ENCODE peak calls at places on chromosome 18, in seven cellular contexts. Z is astrocyte, N is spleen, H is left ventricle myocardium inferior, G is fibroblast of lung, M is Peyer's patch, W is upper lobe of right lung. E is an unnamed sample.

GRCh38 chr18:22913861-22914260 is 19.3 kb upstream of the RBBP8 start:
- DNase-seq in N (no peak), H (no peak), M (peak; percentile 72), Z (no peak), G (no peak), W (peak; percentile 66), E (no peak)

GRCh38 chr18:66571845-66572244 is 32.0 kb downstream of the CDH19 start:
- DNase-seq in H (no peak), Z (no peak), M (no peak), W (no peak), G (no peak), N (no peak), E (no peak)

GRCh38 chr18:77651441-77651840 is 401.8 kb downstream of the GALR1 start:
- DNase-seq in N (no peak), G (no peak), Z (no peak), M (no peak), H (no peak), W (no peak), E (no peak)

GRCh38 chr18:77198663-77199062 is 51.0 kb upstream of the GALR1 start:
- DNase-seq in Z (no peak), G (no peak), H (no peak), N (no peak), W (no peak), M (no peak), E (no peak)

GRCh38 chr18:72160504-72161445 is 383.4 kb downstream of the CBLN2 start:
- DNase-seq in N (no peak), M (no peak), H (no peak), Z (no peak), W (no peak), G (no peak), E (no peak)

GRCh38 chr18:2914185-2914584 is 67.4 kb downstream of the EMILIN2 start:
- DNase-seq in W (no peak), G (no peak), M (peak; percentile 41), N (no peak), H (peak; percentile 66), Z (no peak), E (no peak)

GRCh38 chr18:34697891-34698290 is 12.2 kb upstream of the DTNA start:
- DNase-seq in N (no peak), W (no peak), Z (peak; percentile 51), M (no peak), G (peak; percentile 63), H (no peak), E (no peak)

GRCh38 chr18:75475228-75475627 is 47.7 kb upstream of the SMIM21 start:
- DNase-seq in W (no peak), N (no peak), Z (peak; percentile 83), M (no peak), H (no peak), G (peak; percentile 87), E (no peak)

GRCh38 chr18:70313640-70314039 is 24.8 kb downstream of the SOCS6 start:
- DNase-seq in Z (no peak), N (no peak), G (no peak), W (no peak), M (no peak), H (no peak), E (no peak)

GRCh38 chr18:24089059-24089458 is 49.8 kb upstream of the CABYR start:
- DNase-seq in Z (no peak), W (no peak), N (no peak), M (no peak), H (no peak), G (no peak), E (no peak)

GRCh38 chr18:74303936-74304335 is 11.7 kb upstream of the C18orf63 start:
- DNase-seq in Z (peak; percentile 70), W (no peak), H (no peak), M (no peak), N (no peak), G (peak; percentile 76), E (no peak)

GRCh38 chr18:63676526-63676925 is 14.8 kb upstream of the SERPINB3 start:
- DNase-seq in H (no peak), Z (no peak), G (no peak), M (no peak), N (no peak), W (no peak), E (no peak)

GRCh38 chr18:78982186-78982585 is 2.6 kb downstream of the SALL3 start:
- DNase-seq in N (no peak), H (no peak), W (no peak), M (no peak), G (peak; percentile 52), Z (no peak), E (no peak)
- H3K27me3 ChIP-seq in N (peaks cover 94% of the 10 kb centered on the region), H (peaks cover 96% of the 10 kb centered on the region), W (peaks cover 91% of the 10 kb centered on the region), M (peaks cover 43% of the 10 kb centered on the region), G (peaks cover 31% of the 10 kb centered on the region), Z (peaks cover 46% of the 10 kb centered on the region), E (peaks cover 78% of the 10 kb centered on the region)

GRCh38 chr18:9017900-9018217 is 84.6 kb upstream of the NDUFV2 start:
- DNase-seq in G (peak; percentile 79), W (no peak), Z (peak; percentile 70), M (no peak), N (no peak), H (no peak), E (no peak)

GRCh38 chr18:9019135-9019534 is 83.4 kb upstream of the NDUFV2 start:
- DNase-seq in W (no peak), M (no peak), H (no peak), N (no peak), Z (no peak), G (no peak), E (no peak)

GRCh38 chr18:9015689-9016088 is 86.8 kb upstream of the NDUFV2 start:
- DNase-seq in Z (no peak), M (no peak), W (no peak), N (no peak), G (no peak), H (no peak), E (no peak)

GRCh38 chr18:9016819-9017169 is 85.7 kb upstream of the NDUFV2 start:
- DNase-seq in G (no peak), N (no peak), M (no peak), W (no peak), H (no peak), Z (no peak), E (no peak)

GRCh38 chr18:9017170-9017899 is 85.2 kb upstream of the NDUFV2 start:
- DNase-seq in N (peak; percentile 77), G (peak; percentile 96), M (peak; percentile 75), H (peak; percentile 73), W (peak; percentile 68), Z (peak; percentile 92), E (peak; percentile 32)
- TF ChIP-seq CTCF in N (no peak), G (no peak), M (no peak), H (no peak), W (no peak), Z (no peak), E (no peak)

DNA sequence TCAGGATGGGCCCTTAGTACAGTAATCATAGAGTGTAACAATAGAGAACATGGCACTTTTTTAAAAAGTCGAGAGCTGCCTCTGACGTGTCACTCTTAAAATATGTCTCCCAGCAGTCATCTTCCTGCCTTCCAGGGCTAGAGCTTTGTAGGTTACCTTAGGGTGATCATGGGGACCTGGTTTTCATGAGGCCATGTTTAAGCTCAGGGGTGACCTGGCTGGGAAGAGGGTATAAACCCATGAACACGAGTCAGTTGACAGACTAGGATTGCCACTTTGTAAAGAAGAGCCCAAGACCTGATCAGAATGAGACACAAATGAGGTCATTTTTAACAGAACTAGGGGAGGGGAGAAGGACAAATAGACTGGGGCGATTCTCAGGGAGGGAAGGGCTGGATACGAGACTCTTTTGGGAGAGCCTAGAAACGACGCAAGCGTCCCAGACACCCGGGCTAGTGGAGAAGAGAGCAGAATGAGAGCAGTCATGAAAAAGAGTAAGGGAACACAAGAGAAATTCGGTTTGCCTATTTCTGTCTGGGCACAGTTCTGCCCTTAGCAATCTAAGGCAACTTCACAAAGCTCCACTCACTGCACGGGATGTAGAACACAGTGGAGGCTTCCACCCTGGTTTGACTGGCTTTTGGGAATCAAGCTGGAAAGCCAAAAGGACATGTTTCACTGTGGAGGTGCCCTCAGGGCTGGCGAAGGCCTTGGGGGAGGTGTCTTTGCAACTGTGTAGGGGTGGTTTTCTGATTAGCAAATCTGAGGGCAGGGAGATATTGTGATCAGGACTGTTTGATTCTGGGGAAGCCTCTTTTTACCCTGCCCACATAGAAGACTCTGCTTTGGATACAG is 1.8 kb upstream of the RAB31 start:
- DNase-seq in H (no peak), N (no peak), M (no peak), Z (no peak), G (no peak), W (no peak), E (no peak)
- H3K27me3 ChIP-seq in H (no peaks in the 10 kb centered on the region), N (peaks cover 30% of the 10 kb centered on the region), M (peaks cover 11% of the 10 kb centered on the region), Z (no peaks in the 10 kb centered on the region), G (no peaks in the 10 kb centered on the region), W (no peaks in the 10 kb centered on the region), E (peaks cover 63% of the 10 kb centered on the region)

GRCh38 chr18:12497296-12497695 is 89.6 kb downstream of the PRELID3A start:
- DNase-seq in N (no peak), H (no peak), G (no peak), W (no peak), M (no peak), Z (no peak), E (no peak)
- TF ChIP-seq CTCF in N (no peak), H (no peak), G (no peak), W (no peak), M (no peak), Z (no peak), E (no peak)

GRCh38 chr18:46282646-46283045 is 178.5 kb downstream of the HAUS1 start:
- DNase-seq in G (no peak), N (no peak), M (no peak), H (no peak), Z (no peak), W (no peak), E (no peak)
- H3K27me3 ChIP-seq in G (no peaks in the 10 kb centered on the region), N (no peaks in the 10 kb centered on the region), M (no peaks in the 10 kb centered on the region), H (no peaks in the 10 kb centered on the region), Z (no peaks in the 10 kb centered on the region), W (no peaks in the 10 kb centered on the region), E (no peaks in the 10 kb centered on the region)

DNA sequence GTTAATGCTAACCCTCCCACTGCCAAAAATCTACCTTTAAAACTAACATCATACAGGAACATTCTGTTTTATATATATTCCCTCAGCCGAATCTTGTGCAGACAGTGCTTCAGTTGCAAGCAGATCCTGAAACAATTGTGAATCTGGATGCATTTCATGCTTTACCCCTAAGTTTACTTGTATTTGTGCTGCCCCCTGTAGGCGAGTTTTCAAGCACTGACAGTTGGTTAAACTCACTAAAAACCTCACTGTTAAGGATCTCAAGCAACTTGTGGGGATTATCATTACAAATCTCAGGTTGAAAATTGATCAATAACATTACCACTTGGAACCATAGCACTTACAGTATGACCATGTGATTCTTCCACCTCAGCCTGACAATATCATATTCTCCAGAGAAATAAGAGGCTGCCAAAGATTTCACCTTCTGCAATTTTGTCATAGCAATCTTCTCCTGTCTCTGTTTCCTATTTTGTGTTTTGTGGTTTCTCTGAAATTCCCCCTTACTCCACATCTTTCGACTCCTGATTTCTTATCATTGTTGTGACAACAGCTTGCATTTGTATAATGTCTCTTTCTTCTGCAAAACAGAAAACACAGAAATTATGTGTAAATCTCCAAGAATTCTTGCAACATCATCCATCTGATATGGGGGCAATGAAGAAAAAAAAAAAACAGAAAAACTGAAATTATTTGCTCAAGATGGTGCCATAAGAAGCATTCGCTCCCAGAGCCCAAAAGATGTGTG is 354.6 kb upstream of the SETBP1 start:
- DNase-seq in N (no peak), W (no peak), G (peak; percentile 67), M (peak; percentile 86), Z (peak; percentile 50), H (peak; percentile 16), E (no peak)
- TF ChIP-seq CTCF in N (peak; percentile 33), W (peak; percentile 58), G (peak; percentile 66), M (peak; percentile 71), Z (peak; percentile 78), H (peak; percentile 63), E (no peak)